ENCODE peak calls at places on chromosomes 6 and 20, in eight cellular contexts. N is EH; H is activated CD4-positive, CD25-positive, alpha-beta regulatory T cell; M is T-helper 9 cell; B is epithelial cell of prostate; Q is T-helper 1 cell; D is left lung; P is NCI-H1417. U is an unnamed sample.

GRCh38 chr6:148855744-148856143 is 108.9 kb downstream of the UST start:
- DNase-seq in N (no peak), H (no peak), M (no peak), B (no peak), Q (peak), D (no peak), P (no peak), U (no peak)

GRCh38 chr20:61815678-61816077 is 250.0 kb downstream of the TAF4 start:
- DNase-seq in N (no peak), H (no peak), M (no peak), B (no peak), Q (no peak), D (no peak), P (no peak), U (no peak)

GRCh38 chr6:39836621-39837020 is 44.4 kb downstream of the DAAM2 start:
- DNase-seq in N (peak), H (no peak), M (no peak), B (no peak), Q (no peak), D (no peak), P (no peak), U (no peak)

GRCh38 chr6:155026366-155027045 is 31.4 kb downstream of the TIAM2 start:
- DNase-seq in N (peak), H (no peak), M (no peak), B (peak), Q (no peak), D (peak), P (no peak), U (no peak)

GRCh38 chr20:38315290-38315966 is 11.5 kb downstream of the BPI start:
- DNase-seq in N (peak), H (no peak), M (no peak), B (no peak), Q (no peak), D (no peak), P (no peak), U (peak)

GRCh38 chr20:15642676-15643075 is 930.6 kb downstream of the KIF16B start:
- DNase-seq in N (peak), H (no peak), M (no peak), B (no peak), Q (no peak), D (no peak), P (no peak), U (peak)

GRCh38 chr6:106608080-106608668 is 21.1 kb downstream of the RTN4IP1 start:
- DNase-seq in N (peak), H (no peak), M (no peak), B (no peak), Q (peak), D (no peak), P (peak), U (peak)

GRCh38 chr20:56433221-56433879 is 21.3 kb downstream of the CASS4 start:
- DNase-seq in N (peak), H (no peak), M (no peak), B (no peak), Q (no peak), D (no peak), P (no peak), U (no peak)

GRCh38 chr6:148559848-148560433 is 186.9 kb upstream of the UST start:
- DNase-seq in N (peak), H (peak), M (peak), B (no peak), Q (peak), D (peak), P (peak), U (peak)

GRCh38 chr6:36099872-36100483 is 30.3 kb upstream of the MAPK13 start:
- DNase-seq in N (no peak), H (peak), M (no peak), B (no peak), Q (no peak), D (no peak), P (no peak), U (no peak)

GRCh38 chr6:127567476-127567875 is 9.5 kb upstream of the C6orf58 start:
- DNase-seq in N (no peak), H (no peak), M (no peak), B (no peak), Q (no peak), D (no peak), P (no peak), U (no peak)

GRCh38 chr20:7347409-7347808 is 579.9 kb downstream of the BMP2 start:
- DNase-seq in N (no peak), H (no peak), M (no peak), B (peak), Q (no peak), D (no peak), P (no peak), U (no peak)

GRCh38 chr6:167219967-167220512 is 62.3 kb upstream of the GPR31 start:
- DNase-seq in N (no peak), H (no peak), M (no peak), B (no peak), Q (no peak), D (no peak), P (no peak), U (no peak)

GRCh38 chr6:54654376-54654775 is 192.2 kb upstream of the FAM83B start:
- DNase-seq in N (no peak), H (no peak), M (no peak), B (no peak), Q (no peak), D (no peak), P (no peak), U (no peak)

GRCh38 chr20:11200423-11200822 is 526.6 kb upstream of the JAG1 start:
- DNase-seq in N (no peak), H (no peak), M (no peak), B (no peak), Q (no peak), D (no peak), P (no peak), U (no peak)

GRCh38 chr6:148794797-148795196 is 48.0 kb downstream of the UST start:
- DNase-seq in N (no peak), H (no peak), M (no peak), B (no peak), Q (no peak), D (no peak), P (no peak), U (no peak)

GRCh38 chr6:29809249-29809648 is 18.4 kb upstream of the HLA-G start:
- DNase-seq in N (no peak), H (no peak), M (no peak), B (no peak), Q (no peak), D (no peak), P (no peak), U (no peak)

GRCh38 chr6:148325316-148326068 is 17.1 kb upstream of the SASH1 start:
- DNase-seq in N (peak), H (no peak), M (no peak), B (no peak), Q (no peak), D (no peak), P (no peak), U (peak)

GRCh38 chr6:145015739-145016558 is 719.4 kb downstream of the EPM2A start:
- DNase-seq in N (peak), H (no peak), M (no peak), B (peak), Q (peak), D (peak), P (no peak), U (no peak)

GRCh38 chr20:61864481-61864880 is 201.2 kb downstream of the TAF4 start:
- DNase-seq in N (no peak), H (no peak), M (no peak), B (no peak), Q (no peak), D (no peak), P (no peak), U (no peak)

GRCh38 chr6:100461273-100461919 is 3.3 kb downstream of the SIM1 start:
- DNase-seq in N (peak), H (no peak), M (no peak), B (no peak), Q (no peak), D (no peak), P (peak), U (no peak)

GRCh38 chr6:26339612-26340011 is 25.4 kb upstream of the BTN3A2 start:
- DNase-seq in N (no peak), H (no peak), M (no peak), B (no peak), Q (no peak), D (no peak), P (no peak), U (no peak)

GRCh38 chr20:771741-772464 is 3.6 kb upstream of the SLC52A3 start:
- DNase-seq in N (no peak), H (no peak), M (no peak), B (no peak), Q (no peak), D (no peak), P (no peak), U (no peak)

GRCh38 chr6:94636780-94637385 is 940.5 kb upstream of the MANEA start:
- DNase-seq in N (no peak), H (no peak), M (no peak), B (peak), Q (no peak), D (no peak), P (peak), U (no peak)

GRCh38 chr6:69422474-69422873 is 374.3 kb downstream of the LMBRD1 start:
- DNase-seq in N (no peak), H (no peak), M (no peak), B (no peak), Q (no peak), D (no peak), P (peak), U (peak)

GRCh38 chr6:157597461-157598312 is 216.7 kb downstream of the ZDHHC14 start:
- DNase-seq in N (peak), H (no peak), M (peak), B (no peak), Q (peak), D (no peak), P (peak), U (peak)

GRCh38 chr20:33166533-33167113 is 1.3 kb upstream of the BPIFA2 start:
- DNase-seq in N (no peak), H (no peak), M (no peak), B (no peak), Q (no peak), D (no peak), P (no peak), U (no peak)

GRCh38 chr6:80449756-80450155 is 343.3 kb downstream of the BCKDHB start:
- DNase-seq in N (peak), H (no peak), M (no peak), B (no peak), Q (no peak), D (no peak), P (no peak), U (no peak)

GRCh38 chr6:21738180-21739094 is 144.9 kb downstream of the SOX4 start:
- DNase-seq in N (peak), H (no peak), M (no peak), B (no peak), Q (no peak), D (no peak), P (peak), U (peak)

GRCh38 chr6:34466242-34467185 is 638 bp downstream of the PACSIN1 start:
- DNase-seq in N (no peak), H (no peak), M (no peak), B (no peak), Q (no peak), D (no peak), P (peak), U (no peak)

GRCh38 chr6:57247603-57248002 is 25.5 kb upstream of the RAB23 start:
- DNase-seq in N (peak), H (no peak), M (no peak), B (no peak), Q (no peak), D (no peak), P (no peak), U (no peak)

GRCh38 chr6:14711056-14711703 is 534.7 kb upstream of the JARID2 start:
- DNase-seq in N (peak), H (no peak), M (no peak), B (no peak), Q (peak), D (peak), P (no peak), U (peak)

GRCh38 chr6:125486881-125487280 is 185.1 kb upstream of the HDDC2 start:
- DNase-seq in N (no peak), H (no peak), M (no peak), B (no peak), Q (no peak), D (no peak), P (no peak), U (no peak)

GRCh38 chr6:131250121-131250520 is 114.9 kb downstream of the AKAP7 start:
- DNase-seq in N (peak), H (no peak), M (no peak), B (no peak), Q (no peak), D (peak), P (no peak), U (no peak)

GRCh38 chr6:148720371-148720770 is 26.5 kb upstream of the UST start:
- DNase-seq in N (peak), H (no peak), M (no peak), B (no peak), Q (no peak), D (no peak), P (no peak), U (no peak)

GRCh38 chr6:45775026-45775697 is 240.5 kb downstream of the CLIC5 start:
- DNase-seq in N (no peak), H (no peak), M (no peak), B (no peak), Q (no peak), D (no peak), P (no peak), U (no peak)

GRCh38 chr6:147530132-147531060 is 21.9 kb downstream of the SAMD5 start:
- DNase-seq in N (no peak), H (no peak), M (no peak), B (no peak), Q (peak), D (no peak), P (peak), U (no peak)

GRCh38 chr6:140731741-140732140 is 1357.3 kb upstream of the CITED2 start:
- DNase-seq in N (peak), H (no peak), M (no peak), B (no peak), Q (no peak), D (no peak), P (no peak), U (no peak)

U was measured in NCI-H2171 treated with DMSO at 0.1 percent for 48 hours.